ENCODE peak calls at places on chromosome 6, in nine cellular contexts. S is A549, C is HCT116, G is HL-60, U is SK-N-SH, E is Panc1, J is GM23338, I is GM12878, M is K562. W is an unnamed sample.

GRCh38 chr6:38997128-38997761 is 51.3 kb upstream of the GLP1R start:
- DNase-seq in M (peak; percentile 58), U (peak; percentile 49), C (no peak), J (peak; percentile 86), E (no peak), G (no peak), S (peak; percentile 16), I (no peak), W (peak; percentile 29)

GRCh38 chr6:26030716-26031115 is 56.5 kb upstream of the HFE start:
- DNase-seq in J (no peak), S (no peak), U (no peak), I (no peak), C (no peak), E (no peak), M (no peak), G (no peak), W (no peak)

GRCh38 chr6:139442188-139442625 is 67.8 kb upstream of the CITED2 start:
- DNase-seq in E (no peak), I (no peak), M (no peak), J (no peak), C (no peak), G (no peak), U (no peak), S (no peak), W (no peak)

GRCh38 chr6:41092421-41093140 is 19.8 kb downstream of the NFYA start:
- DNase-seq in J (peak; percentile 21), G (no peak), I (no peak), U (peak; percentile 36), E (no peak), M (no peak), S (peak; percentile 24), C (no peak), W (peak; percentile 41)

GRCh38 chr6:156849806-156850205 is 72.6 kb downstream of the ARID1B start:
- DNase-seq in I (no peak), U (no peak), M (peak; percentile 19), C (no peak), S (no peak), G (no peak), E (no peak), J (no peak), W (no peak)

GRCh38 chr6:163420315-163420667 is 5.8 kb downstream of the QKI start:
- DNase-seq in G (no peak), E (no peak), I (no peak), J (no peak), M (no peak), S (no peak), C (no peak), U (no peak), W (no peak)

GRCh38 chr6:21947751-21948386 is 349.0 kb downstream of the PRL start:
- DNase-seq in I (no peak), M (no peak), C (no peak), J (no peak), S (no peak), E (no peak), U (peak; percentile 31), G (no peak), W (no peak)

GRCh38 chr6:163170294-163170883 is 244.1 kb upstream of the QKI start:
- DNase-seq in J (peak; percentile 51), S (peak; percentile 36), C (no peak), U (peak; percentile 45), M (peak; percentile 74), G (peak; percentile 12), I (no peak), E (peak; percentile 7), W (no peak)

GRCh38 chr6:34149831-34150400 is 4.0 kb upstream of the GRM4 start:
- DNase-seq in C (no peak), U (peak; percentile 14), E (no peak), G (no peak), J (no peak), S (no peak), I (no peak), M (no peak), W (no peak)

GRCh38 chr6:162509821-162510220 is 217.7 kb downstream of the PRKN start:
- DNase-seq in I (no peak), M (no peak), G (no peak), J (no peak), C (no peak), S (no peak), U (no peak), E (no peak), W (no peak)

GRCh38 chr6:83221302-83221701 is 28.1 kb downstream of the RWDD2A start:
- DNase-seq in J (no peak), G (no peak), E (no peak), I (no peak), S (no peak), U (no peak), M (no peak), C (no peak), W (no peak)

GRCh38 chr6:75272145-75272840 is 12.3 kb downstream of the TMEM30A start:
- DNase-seq in S (no peak), G (no peak), C (no peak), J (no peak), E (no peak), I (no peak), U (no peak), M (no peak), W (no peak)

GRCh38 chr6:168367285-168367720 is 47.7 kb upstream of the DACT2 start:
- DNase-seq in G (no peak), J (no peak), I (no peak), C (no peak), M (no peak), E (no peak), S (no peak), U (no peak), W (no peak)

GRCh38 chr6:3884007-3884745 is 35.0 kb downstream of the FAM50B start:
- DNase-seq in U (no peak), S (peak; percentile 60), G (no peak), M (no peak), E (no peak), I (no peak), C (no peak), J (no peak), W (no peak)

GRCh38 chr6:123393333-123393732 is 243.4 kb downstream of the TRDN start:
- DNase-seq in M (no peak), U (no peak), S (peak; percentile 5), G (no peak), E (no peak), J (peak; percentile 27), C (no peak), I (no peak), W (peak; percentile 6)

GRCh38 chr6:155215906-155216305 is 47.9 kb upstream of the CLDN20 start:
- DNase-seq in U (no peak), E (no peak), C (no peak), S (no peak), J (no peak), I (no peak), G (no peak), M (no peak), W (no peak)

GRCh38 chr6:79421001-79421411 is 116.2 kb downstream of the LCA5 start:
- DNase-seq in U (no peak), G (no peak), J (no peak), I (no peak), M (no peak), S (no peak), C (no peak), E (no peak), W (no peak)

DNA sequence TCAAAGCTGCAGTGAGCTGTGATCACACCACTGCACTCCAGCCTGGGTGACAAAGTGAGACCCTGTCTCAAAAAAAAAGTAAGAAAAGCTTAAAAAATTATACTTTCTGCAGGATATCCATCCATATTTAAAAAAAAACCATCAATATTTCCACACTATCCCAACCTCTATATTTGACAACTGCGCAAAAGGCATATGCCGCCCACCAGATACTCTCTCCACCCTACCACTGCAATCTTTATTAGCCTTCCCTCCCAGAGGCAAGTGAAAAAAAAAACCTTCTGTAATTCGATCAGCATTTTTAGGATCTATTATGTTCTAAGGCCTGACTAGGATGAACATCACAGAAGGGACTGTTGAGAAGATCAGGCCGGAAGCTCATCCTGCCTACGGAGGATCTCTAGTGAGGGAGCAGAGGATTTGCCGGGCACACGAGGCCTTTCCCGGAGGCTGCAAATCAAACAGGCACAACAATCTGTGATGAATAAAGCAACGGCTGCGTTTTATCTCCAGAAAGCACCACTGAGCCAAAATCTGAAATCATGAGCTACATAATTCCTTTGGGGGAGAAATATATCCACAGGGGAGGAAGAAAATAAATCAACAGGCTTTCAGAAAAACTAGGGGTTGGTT is 65.9 kb downstream of the GFOD1 start:
- DNase-seq in I (no peak), G (no peak), E (no peak), M (no peak), J (peak; percentile 43), C (no peak), U (no peak), S (no peak), W (no peak)
- TF ChIP-seq REST in I (no peak), G (no peak), E (no peak), M (no peak), J (no peak), C (no peak), U (no peak), S (no peak), W (no peak)

DNA sequence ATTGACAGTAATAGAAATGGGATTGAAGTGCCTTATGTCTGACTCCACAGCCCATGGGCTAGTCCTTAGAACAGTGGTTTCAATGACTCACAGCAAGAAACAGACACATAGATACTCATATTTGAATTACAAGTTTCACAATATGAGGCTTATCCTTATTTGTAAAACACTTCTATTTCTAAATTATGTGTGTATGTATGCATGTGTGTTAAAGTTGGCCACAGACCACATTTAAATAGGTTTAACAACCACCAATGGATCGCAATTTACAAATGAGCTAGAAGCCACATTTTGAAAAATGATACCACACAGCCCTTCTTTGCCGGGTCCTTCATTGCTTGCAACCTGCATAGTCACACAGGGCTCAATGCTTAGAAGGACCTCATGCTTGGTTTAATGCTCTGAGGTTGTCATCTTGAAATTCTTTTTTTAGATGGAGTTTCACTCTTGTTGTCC is 157.8 kb upstream of the PREP start:
- DNase-seq in G (peak; percentile 22), M (no peak), S (no peak), C (no peak), U (no peak), J (no peak), I (peak; percentile 70), E (no peak), W (no peak)
- TF ChIP-seq REST in G (no peak), M (no peak), S (no peak), C (no peak), U (no peak), J (no peak), I (no peak), E (no peak), W (no peak)

DNA sequence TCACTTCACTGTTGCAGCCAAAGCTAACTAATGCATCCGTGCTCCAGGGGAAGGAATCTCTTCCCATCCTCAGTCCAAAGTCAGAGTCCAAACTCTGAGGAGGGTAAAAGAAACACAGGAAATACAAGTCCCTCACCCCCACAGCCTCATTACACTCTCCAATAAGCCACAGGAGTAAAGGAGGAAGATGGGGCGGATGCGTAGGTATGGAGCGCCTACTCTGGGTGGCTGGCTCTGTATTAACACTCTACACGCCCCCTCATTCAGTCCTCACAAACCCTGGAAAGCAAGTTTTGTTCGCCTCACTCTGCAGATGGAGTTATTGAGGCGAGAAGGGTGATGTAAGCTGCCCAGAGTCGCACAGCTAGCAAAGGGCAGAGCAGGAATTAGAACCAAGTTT is 242.9 kb downstream of the NRN1 start:
- DNase-seq in M (no peak), U (no peak), E (no peak), I (peak; percentile 5), G (no peak), S (no peak), J (no peak), C (no peak), W (no peak)
- TF ChIP-seq REST in M (no peak), U (no peak), E (no peak), I (no peak), G (no peak), S (no peak), J (no peak), C (no peak), W (no peak)

GRCh38 chr6:161487694-161488093 is 213.8 kb upstream of the AGPAT4 start:
- DNase-seq in M (no peak), C (no peak), J (no peak), I (no peak), S (peak; percentile 16), G (no peak), U (no peak), E (no peak), W (no peak)
- TF ChIP-seq REST in M (no peak), C (no peak), J (no peak), I (no peak), S (no peak), G (no peak), U (no peak), E (no peak), W (no peak)